ENCODE peak calls at places on chromosomes 16 and 17, in seven cellular contexts. F is left colon, Q is iPS-NIHi11, R is neural crest cell, U is endothelial cell, M is activated T-cell treated with anti-CD3 and anti-CD28 coated beads for 4 hours, J is GM12865. H is an unnamed sample.

GRCh38 chr16:12002447-12003006 is 26.0 kb downstream of the SNX29 start:
- DNase-seq in F (no peak), U (no peak), Q (no peak), R (no peak), M (no peak), J (no peak), H (no peak)

GRCh38 chr17:7307686-7308624 is 527 bp downstream of the EIF5A start:
- DNase-seq in R (peak), J (peak), F (peak), Q (peak), M (peak), U (peak), H (peak)

GRCh38 chr16:62014534-62014933 is 21.7 kb downstream of the CDH8 start:
- DNase-seq in M (no peak), J (no peak), U (no peak), R (no peak), F (no peak), Q (no peak), H (no peak)

GRCh38 chr17:81889602-81890001 is 1.8 kb downstream of the ALYREF start:
- DNase-seq in R (no peak), Q (no peak), U (no peak), F (no peak), M (no peak), J (no peak), H (no peak)

GRCh38 chr16:79618712-79619050 is 18.1 kb upstream of the MAF start:
- DNase-seq in J (no peak), M (no peak), Q (no peak), U (no peak), F (no peak), R (no peak), H (no peak)

GRCh38 chr16:88469615-88470395 is 16.7 kb downstream of the ZFPM1 start:
- DNase-seq in R (no peak), J (no peak), M (peak), F (no peak), U (no peak), Q (no peak), H (no peak)

GRCh38 chr16:85238233-85238647 is 126.0 kb upstream of the CIBAR2 start:
- DNase-seq in U (peak), F (peak), M (no peak), R (no peak), Q (peak), J (no peak), H (peak)

GRCh38 chr17:35795007-35795870 is at the start of gene MMP28:
- DNase-seq in F (peak), J (peak), R (no peak), M (no peak), U (no peak), Q (peak), H (peak)

GRCh38 chr17:2138318-2138717 is 83.4 kb downstream of the HIC1 start:
- DNase-seq in U (no peak), J (peak), Q (no peak), F (peak), R (no peak), M (no peak), H (no peak)

GRCh38 chr16:14187517-14188338 is 116.6 kb downstream of the MRTFB start:
- DNase-seq in Q (no peak), U (no peak), F (no peak), M (no peak), J (no peak), R (no peak), H (no peak)

GRCh38 chr16:66378739-66379570 is 12.5 kb downstream of the CDH5 start:
- DNase-seq in F (no peak), M (no peak), U (no peak), J (no peak), R (no peak), Q (no peak), H (no peak)

GRCh38 chr17:3049705-3050295 is 13.6 kb downstream of the OR1D5 start:
- DNase-seq in M (no peak), J (no peak), Q (no peak), U (no peak), F (no peak), R (no peak), H (no peak)

GRCh38 chr17:15262291-15263205 is 2.6 kb downstream of the PMP22 start:
- DNase-seq in Q (peak), M (no peak), U (peak), R (peak), F (peak), J (no peak), H (peak)

GRCh38 chr17:7714721-7715594 is 2.6 kb upstream of the DNAH2 start:
- DNase-seq in Q (no peak), U (no peak), R (no peak), J (no peak), M (no peak), F (no peak), H (no peak)

GRCh38 chr16:71230122-71230845 is at the start of gene HYDIN:
- DNase-seq in M (no peak), R (peak), J (no peak), U (peak), Q (peak), F (peak), H (peak)

GRCh38 chr16:3824121-3824795 is 56.3 kb downstream of the CREBBP start:
- DNase-seq in M (no peak), R (no peak), U (no peak), F (no peak), Q (no peak), J (no peak), H (no peak)

GRCh38 chr17:28416703-28417311 is 10.8 kb upstream of the SLC46A1 start:
- DNase-seq in R (peak), U (peak), M (peak), J (peak), Q (peak), F (peak), H (no peak)

GRCh38 chr16:65125322-65125721 is 3.5 kb upstream of the CDH11 start:
- DNase-seq in R (no peak), F (no peak), U (no peak), Q (no peak), J (no peak), M (no peak), H (no peak)